ENCODE peak calls at places on chromosome 18, in ten cellular contexts. One of them, this sample, is unnamed.
A peak's percentile ranks its signal among the peaks of the same experiment; 100 is the strongest.

GRCh38 chr18:58351776-58352175 is 277.1 kb downstream of the ALPK2 start:
- DNase-seq in HEK293T: no peak
- DNase-seq in DMS153: no peak
- DNase-seq in tibial nerve: no peak
- DNase-seq in NB4: no peak
- DNase-seq in RKO: no peak
- DNase-seq in ELR: no peak
- DNase-seq in H4: no peak
- DNase-seq in AG20443: no peak
- DNase-seq in spleen: no peak
- DNase-seq in this sample: no peak

GRCh38 chr18:78814321-78814720 is 165.3 kb upstream of the SALL3 start:
- DNase-seq in HEK293T: no peak
- DNase-seq in DMS153: peak; percentile 15
- DNase-seq in tibial nerve: no peak
- DNase-seq in NB4: no peak
- DNase-seq in RKO: no peak
- DNase-seq in ELR: no peak
- DNase-seq in H4: no peak
- DNase-seq in AG20443: no peak
- DNase-seq in spleen: peak; percentile 23
- DNase-seq in this sample: peak; percentile 75

GRCh38 chr18:78779996-78780718 is 199.5 kb upstream of the SALL3 start:
- DNase-seq in HEK293T: no peak
- DNase-seq in DMS153: no peak
- DNase-seq in tibial nerve: no peak
- DNase-seq in NB4: no peak
- DNase-seq in RKO: no peak
- DNase-seq in ELR: no peak
- DNase-seq in H4: no peak
- DNase-seq in AG20443: no peak
- DNase-seq in spleen: peak; percentile 58
- DNase-seq in this sample: peak; percentile 78

GRCh38 chr18:7735194-7735593 is 168.1 kb downstream of the PTPRM start:
- DNase-seq in HEK293T: no peak
- DNase-seq in DMS153: no peak
- DNase-seq in tibial nerve: no peak
- DNase-seq in NB4: no peak
- DNase-seq in RKO: no peak
- DNase-seq in ELR: no peak
- DNase-seq in H4: no peak
- DNase-seq in AG20443: no peak
- DNase-seq in spleen: no peak
- DNase-seq in this sample: no peak

GRCh38 chr18:78679861-78680260 is 299.8 kb upstream of the SALL3 start:
- DNase-seq in HEK293T: no peak
- DNase-seq in DMS153: no peak
- DNase-seq in tibial nerve: no peak
- DNase-seq in NB4: no peak
- DNase-seq in RKO: no peak
- DNase-seq in ELR: no peak
- DNase-seq in H4: no peak
- DNase-seq in AG20443: no peak
- DNase-seq in spleen: no peak
- DNase-seq in this sample: peak; percentile 62

GRCh38 chr18:67359868-67360838 is 156.4 kb downstream of the DSEL start:
- DNase-seq in HEK293T: peak; percentile 3
- DNase-seq in DMS153: no peak
- DNase-seq in tibial nerve: peak; percentile 16
- DNase-seq in NB4: peak; percentile 4
- DNase-seq in RKO: peak; percentile 90
- DNase-seq in ELR: peak; percentile 96
- DNase-seq in H4: peak; percentile 94
- DNase-seq in AG20443: peak; percentile 85
- DNase-seq in spleen: no peak
- DNase-seq in this sample: no peak

GRCh38 chr18:34858188-34858587 is 148.1 kb downstream of the DTNA start:
- DNase-seq in HEK293T: no peak
- DNase-seq in DMS153: no peak
- DNase-seq in tibial nerve: no peak
- DNase-seq in NB4: no peak
- DNase-seq in RKO: no peak
- DNase-seq in ELR: no peak
- DNase-seq in H4: no peak
- DNase-seq in AG20443: no peak
- DNase-seq in spleen: no peak
- DNase-seq in this sample: no peak

GRCh38 chr18:9757851-9758587 is 49.9 kb downstream of the RAB31 start:
- DNase-seq in HEK293T: no peak
- DNase-seq in DMS153: no peak
- DNase-seq in tibial nerve: no peak
- DNase-seq in NB4: peak; percentile 88
- DNase-seq in RKO: no peak
- DNase-seq in ELR: peak; percentile 60
- DNase-seq in H4: peak; percentile 29
- DNase-seq in AG20443: peak; percentile 42
- DNase-seq in spleen: no peak
- DNase-seq in this sample: no peak

GRCh38 chr18:34787931-34788532 is 77.9 kb downstream of the DTNA start:
- DNase-seq in HEK293T: peak; percentile 74
- DNase-seq in DMS153: peak; percentile 60
- DNase-seq in tibial nerve: no peak
- DNase-seq in NB4: peak; percentile 64
- DNase-seq in RKO: peak; percentile 68
- DNase-seq in ELR: peak; percentile 69
- DNase-seq in H4: peak; percentile 47
- DNase-seq in AG20443: peak; percentile 60
- DNase-seq in spleen: no peak
- DNase-seq in this sample: no peak

GRCh38 chr18:48868468-48869466 is 82.0 kb downstream of the SMAD7 start:
- DNase-seq in HEK293T: no peak
- DNase-seq in DMS153: peak; percentile 25
- DNase-seq in tibial nerve: no peak
- DNase-seq in NB4: peak; percentile 63
- DNase-seq in RKO: peak; percentile 11
- DNase-seq in ELR: peak; percentile 47
- DNase-seq in H4: no peak
- DNase-seq in AG20443: no peak
- DNase-seq in spleen: peak; percentile 88
- DNase-seq in this sample: no peak

GRCh38 chr18:28043631-28044030 is 133.3 kb downstream of the CDH2 start:
- DNase-seq in HEK293T: no peak
- DNase-seq in DMS153: no peak
- DNase-seq in tibial nerve: no peak
- DNase-seq in NB4: no peak
- DNase-seq in RKO: no peak
- DNase-seq in ELR: peak; percentile 22
- DNase-seq in H4: no peak
- DNase-seq in AG20443: no peak
- DNase-seq in spleen: no peak
- DNase-seq in this sample: no peak

GRCh38 chr18:69102959-69103358 is 297.7 kb upstream of the DOK6 start:
- DNase-seq in HEK293T: no peak
- DNase-seq in DMS153: no peak
- DNase-seq in tibial nerve: no peak
- DNase-seq in NB4: no peak
- DNase-seq in RKO: no peak
- DNase-seq in ELR: peak; percentile 0
- DNase-seq in H4: no peak
- DNase-seq in AG20443: peak; percentile 11
- DNase-seq in spleen: no peak
- DNase-seq in this sample: no peak

GRCh38 chr18:23784811-23785245 is 95.6 kb downstream of the LAMA3 start:
- DNase-seq in HEK293T: peak; percentile 30
- DNase-seq in DMS153: no peak
- DNase-seq in tibial nerve: no peak
- DNase-seq in NB4: no peak
- DNase-seq in RKO: peak; percentile 59
- DNase-seq in ELR: peak; percentile 81
- DNase-seq in H4: peak; percentile 25
- DNase-seq in AG20443: peak; percentile 89
- DNase-seq in spleen: no peak
- DNase-seq in this sample: no peak

GRCh38 chr18:39346916-39347315 is 1781.3 kb upstream of the CELF4 start:
- DNase-seq in HEK293T: no peak
- DNase-seq in DMS153: no peak
- DNase-seq in tibial nerve: no peak
- DNase-seq in NB4: no peak
- DNase-seq in RKO: no peak
- DNase-seq in ELR: no peak
- DNase-seq in H4: no peak
- DNase-seq in AG20443: no peak
- DNase-seq in spleen: no peak
- DNase-seq in this sample: no peak

GRCh38 chr18:76493213-76494107 is 1.6 kb downstream of the ZNF516 start:
- DNase-seq in HEK293T: no peak
- DNase-seq in DMS153: no peak
- DNase-seq in tibial nerve: no peak
- DNase-seq in NB4: peak; percentile 65
- DNase-seq in RKO: peak; percentile 76
- DNase-seq in ELR: peak; percentile 73
- DNase-seq in H4: peak; percentile 18
- DNase-seq in AG20443: peak; percentile 70
- DNase-seq in spleen: no peak
- DNase-seq in this sample: no peak

GRCh38 chr18:42784612-42785011 is 330.9 kb downstream of the RIT2 start:
- DNase-seq in HEK293T: no peak
- DNase-seq in DMS153: no peak
- DNase-seq in tibial nerve: no peak
- DNase-seq in NB4: no peak
- DNase-seq in RKO: no peak
- DNase-seq in ELR: no peak
- DNase-seq in H4: no peak
- DNase-seq in AG20443: no peak
- DNase-seq in spleen: no peak
- DNase-seq in this sample: no peak

GRCh38 chr18:60732146-60732545 is 359.6 kb upstream of the MC4R start:
- DNase-seq in HEK293T: no peak
- DNase-seq in DMS153: no peak
- DNase-seq in tibial nerve: no peak
- DNase-seq in NB4: no peak
- DNase-seq in RKO: no peak
- DNase-seq in ELR: no peak
- DNase-seq in H4: no peak
- DNase-seq in AG20443: no peak
- DNase-seq in spleen: no peak
- DNase-seq in this sample: no peak